ENCODE peak calls at places on chromosomes 11 and 22, in eight cellular contexts. A is CD8-positive, alpha-beta T cell; F is neuronal stem cell; H is nephron progenitor cell; Z is WTC11; M is left ventricle myocardium inferior; P is NCI-H2029; C is SK-N-SH. O is an unnamed sample.

GRCh38 chr22:29719894-29720645 is at the start of gene CABP7:
- DNase-seq in A (no peak), F (no peak), H (peak), Z (no peak), M (no peak), P (no peak), C (peak), O (no peak)

GRCh38 chr11:94550513-94550912 is 6.8 kb downstream of the FUT4 start:
- DNase-seq in A (no peak), F (no peak), H (no peak), Z (no peak), M (no peak), P (no peak), C (no peak), O (no peak)

GRCh38 chr22:22667966-22668880 is 23.8 kb downstream of the GGTLC2 start:
- DNase-seq in A (no peak), F (no peak), H (no peak), Z (no peak), M (no peak), P (no peak), C (no peak), O (no peak)

GRCh38 chr11:61149624-61150615 is 11.3 kb downstream of the VPS37C start:
- DNase-seq in A (no peak), F (no peak), H (peak), Z (no peak), M (no peak), P (peak), C (no peak), O (peak)

GRCh38 chr11:116112031-116112935 is 608.1 kb upstream of the CADM1 start:
- DNase-seq in A (no peak), F (no peak), H (no peak), Z (no peak), M (no peak), P (no peak), C (no peak), O (no peak)

GRCh38 chr22:44931077-44931540 is 78.7 kb downstream of the PHF21B start:
- DNase-seq in A (no peak), F (no peak), H (peak), Z (no peak), M (peak), P (no peak), C (peak), O (no peak)

GRCh38 chr22:39363751-39364484 is 14.1 kb downstream of the SYNGR1 start:
- DNase-seq in A (no peak), F (no peak), H (peak), Z (no peak), M (no peak), P (no peak), C (peak), O (no peak)

GRCh38 chr11:6724013-6724412 is 40.9 kb upstream of the MRPL17 start:
- DNase-seq in A (no peak), F (no peak), H (no peak), Z (no peak), M (no peak), P (no peak), C (no peak), O (no peak)

GRCh38 chr22:50220603-50221409 is 20.0 kb downstream of the SELENOO start:
- DNase-seq in A (no peak), F (no peak), H (no peak), Z (no peak), M (no peak), P (no peak), C (no peak), O (peak)

GRCh38 chr11:60658409-60658808 is 41.0 kb upstream of the MS4A8 start:
- DNase-seq in A (no peak), F (no peak), H (no peak), Z (no peak), M (no peak), P (peak), C (no peak), O (no peak)

GRCh38 chr11:72712168-72712721 is 38.0 kb upstream of the PDE2A start:
- DNase-seq in A (no peak), F (no peak), H (no peak), Z (no peak), M (peak), P (no peak), C (peak), O (no peak)

GRCh38 chr11:104432526-104432925 is 268.6 kb upstream of the PDGFD start:
- DNase-seq in A (no peak), F (no peak), H (no peak), Z (no peak), M (no peak), P (no peak), C (no peak), O (no peak)

GRCh38 chr11:78796956-78797355 is 222.3 kb upstream of the NARS2 start:
- DNase-seq in A (no peak), F (no peak), H (no peak), Z (no peak), M (no peak), P (no peak), C (no peak), O (no peak)

GRCh38 chr22:43183496-43184263 is 3.3 kb downstream of the TTLL12 start:
- DNase-seq in A (no peak), F (no peak), H (no peak), Z (no peak), M (no peak), P (no peak), C (no peak), O (no peak)

GRCh38 chr11:111918390-111919256 is at the start of gene C11orf52:
- DNase-seq in A (no peak), F (no peak), H (peak), Z (peak), M (no peak), P (peak), C (no peak), O (no peak)

GRCh38 chr11:12889243-12889642 is 119.9 kb upstream of the RASSF10 start:
- DNase-seq in A (no peak), F (no peak), H (no peak), Z (no peak), M (peak), P (no peak), C (no peak), O (peak)

GRCh38 chr11:67253872-67254624 is 12.2 kb upstream of the GRK2 start:
- DNase-seq in A (no peak), F (no peak), H (no peak), Z (no peak), M (no peak), P (no peak), C (no peak), O (no peak)

GRCh38 chr11:68051191-68052136 is 12.6 kb downstream of the TCIRG1 start:
- DNase-seq in A (no peak), F (no peak), H (no peak), Z (no peak), M (no peak), P (no peak), C (peak), O (no peak)